ENCODE peak calls at places on chromosome 1, in seven cellular contexts. H is GM12891, L is hepatic stellate cell, V is ELF-1, F is HFFc6, Z is activated gamma-delta T cell, A is endothelial cell. C is an unnamed sample.

GRCh38 chr1:68470388-68470970 is 20.7 kb upstream of the RPE65 start:
- DNase-seq in H (no peak), L (no peak), V (no peak), F (peak; percentile 14), Z (no peak), A (no peak), C (no peak)

GRCh38 chr1:55374801-55375616 is 159.8 kb upstream of the USP24 start:
- DNase-seq in H (no peak), L (no peak), V (no peak), F (peak; percentile 25), Z (no peak), A (no peak), C (no peak)

GRCh38 chr1:18951818-18952391 is 4.6 kb downstream of the IFFO2 start:
- DNase-seq in H (peak; percentile 68), L (peak; percentile 70), V (no peak), F (no peak), Z (peak; percentile 21), A (no peak), C (peak; percentile 76)

GRCh38 chr1:71834570-71835441 is 447.5 kb downstream of the NEGR1 start:
- DNase-seq in H (no peak), L (no peak), V (no peak), F (no peak), Z (no peak), A (no peak), C (no peak)

GRCh38 chr1:39205102-39205780 is 746 bp downstream of the MACF1 start:
- DNase-seq in H (no peak), L (peak; percentile 45), V (peak; percentile 95), F (peak; percentile 88), Z (no peak), A (no peak), C (peak; percentile 16)

GRCh38 chr1:58816747-58817221 is 32.9 kb upstream of the JUN start:
- DNase-seq in H (no peak), L (no peak), V (no peak), F (no peak), Z (no peak), A (no peak), C (no peak)

GRCh38 chr1:234775477-234776246 is 165.7 kb upstream of the IRF2BP2 start:
- DNase-seq in H (no peak), L (no peak), V (no peak), F (peak; percentile 44), Z (no peak), A (no peak), C (no peak)

GRCh38 chr1:204043680-204044079 is 29.2 kb upstream of the SOX13 start:
- DNase-seq in H (no peak), L (no peak), V (no peak), F (no peak), Z (no peak), A (no peak), C (no peak)

GRCh38 chr1:2042830-2043773 is 7.1 kb upstream of the PRKCZ start:
- DNase-seq in H (no peak), L (no peak), V (peak; percentile 59), F (no peak), Z (no peak), A (peak; percentile 35), C (no peak)

GRCh38 chr1:96971849-96972602 is 250.4 kb downstream of the PTBP2 start:
- DNase-seq in H (no peak), L (no peak), V (no peak), F (no peak), Z (no peak), A (no peak), C (no peak)

GRCh38 chr1:3333903-3334302 is 120.6 kb upstream of the ARHGEF16 start:
- DNase-seq in H (no peak), L (no peak), V (no peak), F (no peak), Z (no peak), A (no peak), C (no peak)

GRCh38 chr1:180168786-180169640 is 14.3 kb downstream of the QSOX1 start:
- DNase-seq in H (peak; percentile 69), L (no peak), V (peak; percentile 70), F (no peak), Z (no peak), A (peak; percentile 67), C (no peak)

GRCh38 chr1:30216602-30217001 is 506.8 kb downstream of the MATN1 start:
- DNase-seq in H (no peak), L (no peak), V (no peak), F (no peak), Z (no peak), A (no peak), C (no peak)

GRCh38 chr1:59075021-59075420 is 221.9 kb upstream of the FGGY start:
- DNase-seq in H (no peak), L (no peak), V (no peak), F (no peak), Z (no peak), A (no peak), C (no peak)

GRCh38 chr1:112708002-112708448 is 1.1 kb upstream of the RHOC start:
- DNase-seq in H (no peak), L (no peak), V (no peak), F (no peak), Z (no peak), A (no peak), C (no peak)

GRCh38 chr1:225412803-225413338 is 15.0 kb downstream of the LBR start:
- DNase-seq in H (no peak), L (no peak), V (no peak), F (no peak), Z (no peak), A (no peak), C (no peak)

GRCh38 chr1:98121661-98122060 is 200.8 kb upstream of the DPYD start:
- DNase-seq in H (no peak), L (no peak), V (no peak), F (no peak), Z (no peak), A (no peak), C (no peak)

GRCh38 chr1:183022202-183023145 is 746 bp upstream of the LAMC1 start:
- DNase-seq in H (peak; percentile 49), L (peak; percentile 88), V (peak; percentile 87), F (peak; percentile 99), Z (no peak), A (peak; percentile 40), C (no peak)

GRCh38 chr1:219660666-219661463 is 48.0 kb upstream of the ZC3H11B start:
- DNase-seq in H (no peak), L (peak; percentile 34), V (peak; percentile 96), F (peak; percentile 42), Z (no peak), A (peak; percentile 92), C (no peak)

GRCh38 chr1:202619528-202619927 is 90.7 kb downstream of the SYT2 start:
- DNase-seq in H (no peak), L (no peak), V (no peak), F (no peak), Z (no peak), A (no peak), C (no peak)

GRCh38 chr1:95309031-95309459 is 75.0 kb downstream of the RWDD3 start:
- DNase-seq in H (no peak), L (peak; percentile 6), V (peak; percentile 30), F (peak; percentile 18), Z (no peak), A (peak; percentile 49), C (no peak)

GRCh38 chr1:235513495-235514366 is 9.5 kb upstream of the B3GALNT2 start:
- DNase-seq in H (no peak), L (no peak), V (peak; percentile 79), F (peak; percentile 70), Z (no peak), A (peak; percentile 67), C (peak; percentile 17)

GRCh38 chr1:160113407-160113806 is 2.2 kb upstream of the ATP1A2 start:
- DNase-seq in H (no peak), L (no peak), V (peak; percentile 45), F (no peak), Z (no peak), A (no peak), C (no peak)

GRCh38 chr1:12128120-12128519 is 38.7 kb upstream of the TNFRSF1B start:
- DNase-seq in H (no peak), L (no peak), V (no peak), F (no peak), Z (no peak), A (no peak), C (no peak)

GRCh38 chr1:152960452-152961044 is 9.9 kb upstream of the SPRR4 start:
- DNase-seq in H (peak; percentile 20), L (no peak), V (peak; percentile 12), F (no peak), Z (no peak), A (no peak), C (no peak)

GRCh38 chr1:109649380-109649987 is 6.4 kb upstream of the GSTM4 start:
- DNase-seq in H (no peak), L (no peak), V (no peak), F (peak; percentile 55), Z (no peak), A (no peak), C (no peak)

GRCh38 chr1:34162852-34163766 is 1.9 kb downstream of the CSMD2 start:
- DNase-seq in H (peak; percentile 56), L (peak; percentile 63), V (peak; percentile 93), F (peak; percentile 95), Z (no peak), A (peak; percentile 83), C (no peak)